ENCODE peak calls at places on chromosomes 12 and 14, in ten cellular contexts. F, H, X, P, C, U, S, Z, K and R are unnamed samples. For H3K36me3, the result is how much of the 10 kb centered on the place peaks cover.

GRCh38 chr12:26940820-26941219 is 2.5 kb downstream of the FGFR1OP2 start:
- DNase-seq in F (peak), H (no peak), X (peak), P (peak), C (peak), U (no peak), S (no peak), Z (no peak), K (peak), R (no peak)

GRCh38 chr12:15194947-15195346 is 26.3 kb downstream of the RERG start:
- DNase-seq in F (no peak), H (no peak), X (no peak), P (no peak), C (no peak), U (no peak), S (no peak), Z (no peak), K (no peak), R (no peak)

GRCh38 chr12:124493809-124494750 is 73.3 kb downstream of the NCOR2 start:
- DNase-seq in F (no peak), H (no peak), X (no peak), P (no peak), C (peak), U (no peak), S (no peak), Z (no peak), K (no peak), R (no peak)

GRCh38 chr12:114944736-114945135 is 260.8 kb upstream of the TBX3 start:
- DNase-seq in F (no peak), H (no peak), X (no peak), P (no peak), C (no peak), U (no peak), S (no peak), Z (peak), K (no peak), R (no peak)

GRCh38 chr12:92424338-92424737 is 278.5 kb upstream of the PLEKHG7 start:
- DNase-seq in F (peak), H (no peak), X (peak), P (no peak), C (no peak), U (no peak), S (peak), Z (no peak), K (no peak), R (no peak)

GRCh38 chr12:106710143-106710893 is 64.2 kb upstream of the RIC8B start:
- DNase-seq in F (no peak), H (no peak), X (no peak), P (no peak), C (no peak), U (no peak), S (no peak), Z (no peak), K (no peak), R (peak)

GRCh38 chr14:67167420-67168109 is 21.7 kb upstream of the GARIN2 start:
- DNase-seq in F (no peak), H (peak), X (peak), P (no peak), C (no peak), U (no peak), S (no peak), Z (no peak), K (no peak), R (no peak)

GRCh38 chr14:75281691-75282000 is 3.0 kb downstream of the FOS start:
- DNase-seq in F (no peak), H (no peak), X (no peak), P (no peak), C (no peak), U (no peak), S (no peak), Z (no peak), K (no peak), R (no peak)

GRCh38 chr12:46214668-46215429 is 54.0 kb downstream of the SLC38A1 start:
- DNase-seq in F (peak), H (no peak), X (peak), P (peak), C (peak), U (no peak), S (no peak), Z (no peak), K (peak), R (no peak)

GRCh38 chr12:52633383-52633782 is 15.0 kb upstream of the KRT73 start:
- DNase-seq in F (no peak), H (no peak), X (no peak), P (peak), C (peak), U (peak), S (no peak), Z (no peak), K (peak), R (no peak)

GRCh38 chr14:64932231-64932630 is 10.3 kb downstream of the GPX2 start:
- DNase-seq in F (no peak), H (no peak), X (no peak), P (no peak), C (no peak), U (no peak), S (no peak), Z (no peak), K (no peak), R (no peak)

GRCh38 chr12:95205685-95206084 is 11.6 kb downstream of the FGD6 start:
- DNase-seq in F (peak), H (peak), X (peak), P (peak), C (no peak), U (no peak), S (peak), Z (peak), K (no peak), R (peak)

GRCh38 chr12:62581288-62582064 is 114.8 kb downstream of the MON2 start:
- DNase-seq in F (peak), H (peak), X (peak), P (peak), C (peak), U (no peak), S (peak), Z (peak), K (no peak), R (peak)

GRCh38 chr12:4407136-4407535 is 27.6 kb upstream of the FGF23 start:
- DNase-seq in F (no peak), H (no peak), X (no peak), P (no peak), C (no peak), U (no peak), S (no peak), Z (no peak), K (no peak), R (no peak)

DNA sequence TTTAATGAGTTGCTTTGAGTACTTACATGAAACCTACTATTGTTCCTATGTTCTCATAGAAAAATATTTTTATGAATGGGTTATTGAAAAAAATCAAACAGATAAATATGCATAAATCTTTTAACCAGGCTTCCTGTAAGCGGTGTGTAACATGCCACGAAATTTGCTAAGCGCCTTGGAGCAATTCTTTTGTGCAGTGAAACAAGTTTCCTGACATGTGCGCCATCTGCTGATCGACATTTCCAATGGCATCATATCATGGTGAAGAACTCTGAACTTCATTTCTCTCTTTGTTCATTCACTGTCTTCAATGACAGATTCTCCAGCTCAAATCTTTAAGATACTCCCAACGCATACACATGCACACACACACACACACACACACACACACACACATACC is 145.6 kb upstream of the NAV3 start:
- DNase-seq in F (peak), H (no peak), X (peak), P (peak), C (peak), U (peak), S (peak), Z (peak), K (peak), R (peak)
- TF ChIP-seq CTCF in F (peak), H (peak), X (peak), P (peak), C (peak), U (peak), S (peak), Z (peak), K (peak), R (peak)

DNA sequence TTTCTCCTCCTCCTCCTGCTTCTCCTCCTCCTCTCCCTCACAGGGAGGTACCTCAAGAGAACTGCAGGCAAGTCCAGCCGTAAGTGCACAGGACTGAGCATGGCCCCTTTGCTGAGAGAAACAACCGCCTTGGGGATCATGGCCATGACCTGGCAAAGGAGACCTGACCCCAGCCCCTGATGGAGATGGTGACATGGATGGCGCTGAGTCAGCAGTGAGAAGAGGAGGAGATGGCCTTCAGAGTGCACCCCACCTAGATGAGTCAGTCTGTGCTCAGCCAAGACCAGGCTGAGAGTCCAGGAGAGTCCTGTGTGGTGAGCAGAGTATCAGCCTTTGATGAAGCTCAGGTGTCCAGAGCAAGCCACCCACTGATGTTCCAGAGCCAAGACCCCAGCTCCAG is 36.4 kb downstream of the MEG3 start:
- DNase-seq in F (peak), H (no peak), X (peak), P (no peak), C (no peak), U (no peak), S (no peak), Z (no peak), K (no peak), R (no peak)
- H3K36me3 ChIP-seq in F (half or more), H (under half), X (under half), P (under half), C (under half), U (under half), S (under half), Z (under half), K (under half), R (under half)

DNA sequence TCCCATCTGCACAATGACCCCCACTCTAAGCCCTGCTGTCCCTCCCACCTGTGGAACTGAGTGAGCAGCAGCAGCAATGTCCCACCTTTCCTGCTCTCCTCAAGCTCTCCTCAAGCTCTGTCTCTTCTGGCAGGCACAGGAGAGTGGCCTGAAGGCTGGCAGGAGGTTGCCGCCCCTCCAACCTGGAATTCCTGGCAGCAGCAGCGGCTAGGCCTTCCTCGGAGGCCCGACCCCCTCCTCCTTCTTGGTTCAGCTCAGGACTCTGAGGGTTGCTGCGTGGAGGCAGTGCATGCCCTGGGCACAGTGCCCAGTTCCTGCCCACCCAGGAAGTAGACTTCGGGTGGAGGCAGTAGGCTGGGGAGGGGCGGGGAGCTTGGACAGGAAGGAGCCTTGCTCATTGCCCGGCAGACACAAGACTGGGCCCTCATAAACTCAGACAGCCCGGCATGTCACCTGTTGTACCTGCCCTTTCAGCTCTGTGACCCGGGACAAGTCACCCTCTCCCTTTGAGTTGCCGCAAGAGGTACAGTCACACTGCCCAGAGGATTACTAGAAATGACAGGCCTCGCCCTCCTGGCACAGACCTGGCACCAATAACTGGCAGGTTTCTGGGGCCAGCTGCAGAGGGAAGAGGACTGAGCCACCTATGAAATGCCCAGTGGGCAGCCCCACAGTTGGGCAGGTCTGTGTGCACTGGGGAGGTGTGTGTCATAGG is 2.1 kb upstream of the SERPINA1 start:
- DNase-seq in F (no peak), H (no peak), X (peak), P (no peak), C (no peak), U (no peak), S (no peak), Z (no peak), K (no peak), R (no peak)
- H2AFZ ChIP-seq in F (peak), H (no peak), X (no peak), P (no peak), C (no peak), U (peak), S (no peak), Z (no peak), K (no peak), R (peak)

GRCh38 chr14:105167303-105168092 is 1.1 kb downstream of the JAG2 start:
- DNase-seq in F (no peak), H (no peak), X (no peak), P (no peak), C (no peak), U (no peak), S (no peak), Z (peak), K (no peak), R (peak)
- TF ChIP-seq CTCF in F (no peak), H (peak), X (no peak), P (no peak), C (peak), U (peak), S (peak), Z (peak), K (no peak), R (peak)